ENCODE peak calls at places on chromosomes 13 and 19, in ten cellular contexts. J is left ventricle myocardium inferior; D is psoas muscle; B is naive thymus-derived CD4-positive, alpha-beta T cell; O is fibroblast of lung; N is A549; K is aorta; L is OCI-LY7; I is heart right ventricle; V is heart left ventricle. F is an unnamed sample. For H3K4me1, the result is how much of the 10 kb centered on the place peaks cover.

GRCh38 chr13:37074703-37075102 is 15.2 kb upstream of the SUPT20H start:
- DNase-seq in J (no peak), D (no peak), B (no peak), O (peak), N (peak), K (no peak), L (peak), I (no peak), V (no peak), F (no peak)

GRCh38 chr13:19818223-19818842 is 35.6 kb upstream of the PSPC1 start:
- DNase-seq in J (peak), D (peak), B (peak), O (no peak), N (peak), K (peak), L (peak), I (no peak), V (peak), F (peak)

GRCh38 chr19:10762656-10763055 is 44.8 kb downstream of the DNM2 start:
- DNase-seq in J (peak), D (no peak), B (no peak), O (no peak), N (peak), K (no peak), L (no peak), I (peak), V (peak), F (no peak)

GRCh38 chr13:93368705-93369104 is 142.1 kb downstream of the GPC6 start:
- DNase-seq in J (no peak), D (no peak), B (no peak), O (no peak), N (no peak), K (no peak), L (no peak), I (no peak), V (no peak), F (no peak)

GRCh38 chr19:4300589-4300988 is 1.6 kb downstream of the TMIGD2 start:
- DNase-seq in J (no peak), D (no peak), B (no peak), O (no peak), N (no peak), K (no peak), L (no peak), I (no peak), V (no peak), F (no peak)

GRCh38 chr13:99991013-99991805 is 9.6 kb downstream of the ZIC2 start:
- DNase-seq in J (no peak), D (no peak), B (no peak), O (no peak), N (no peak), K (no peak), L (no peak), I (no peak), V (no peak), F (no peak)

GRCh38 chr13:83557845-83558244 is 324.4 kb downstream of the SLITRK1 start:
- DNase-seq in J (no peak), D (no peak), B (no peak), O (no peak), N (no peak), K (no peak), L (no peak), I (no peak), V (no peak), F (no peak)

GRCh38 chr13:65756071-65756671 is 1474.0 kb downstream of the PCDH9 start:
- DNase-seq in J (no peak), D (no peak), B (no peak), O (no peak), N (no peak), K (no peak), L (no peak), I (no peak), V (no peak), F (no peak)

GRCh38 chr13:41668130-41668757 is 210.9 kb downstream of the RGCC start:
- DNase-seq in J (no peak), D (peak), B (no peak), O (peak), N (peak), K (peak), L (peak), I (peak), V (peak), F (peak)

GRCh38 chr13:83215627-83216026 is 666.6 kb downstream of the SLITRK1 start:
- DNase-seq in J (no peak), D (no peak), B (no peak), O (peak), N (no peak), K (no peak), L (no peak), I (no peak), V (no peak), F (no peak)

GRCh38 chr13:70668293-70668692 is 560.0 kb upstream of the KLHL1 start:
- DNase-seq in J (no peak), D (no peak), B (no peak), O (no peak), N (no peak), K (no peak), L (no peak), I (no peak), V (no peak), F (no peak)

GRCh38 chr19:58451358-58452101 is at the start of gene ZNF324B:
- DNase-seq in J (peak), D (peak), B (peak), O (peak), N (peak), K (peak), L (peak), I (peak), V (peak), F (peak)

GRCh38 chr13:24180743-24181384 is 20.3 kb downstream of the SPATA13 start:
- DNase-seq in J (no peak), D (no peak), B (no peak), O (peak), N (no peak), K (no peak), L (no peak), I (no peak), V (no peak), F (no peak)

GRCh38 chr19:39759457-39760184 is 19.0 kb upstream of the LEUTX start:
- DNase-seq in J (no peak), D (no peak), B (no peak), O (no peak), N (no peak), K (no peak), L (no peak), I (no peak), V (no peak), F (no peak)

GRCh38 chr19:2164020-2164988 is 571 bp downstream of the DOT1L start:
- DNase-seq in J (no peak), D (no peak), B (peak), O (no peak), N (no peak), K (no peak), L (peak), I (no peak), V (no peak), F (no peak)

GRCh38 chr13:107512551-107512950 is 702.8 kb downstream of the LIG4 start:
- DNase-seq in J (no peak), D (no peak), B (no peak), O (no peak), N (no peak), K (no peak), L (no peak), I (no peak), V (no peak), F (no peak)

GRCh38 chr13:33466262-33466661 is 180.7 kb upstream of the STARD13 start:
- DNase-seq in J (no peak), D (no peak), B (no peak), O (no peak), N (no peak), K (no peak), L (no peak), I (no peak), V (no peak), F (no peak)

GRCh38 chr19:38740252-38740592 is 4.1 kb downstream of the CAPN12 start:
- DNase-seq in J (no peak), D (no peak), B (no peak), O (no peak), N (no peak), K (peak), L (no peak), I (no peak), V (no peak), F (no peak)

GRCh38 chr13:20160346-20161274 is at the start of gene GJA3:
- DNase-seq in J (peak), D (no peak), B (peak), O (peak), N (peak), K (no peak), L (no peak), I (peak), V (peak), F (no peak)

GRCh38 chr19:15461694-15462093 is 2.6 kb downstream of the RASAL3 start:
- DNase-seq in J (no peak), D (no peak), B (no peak), O (no peak), N (no peak), K (no peak), L (no peak), I (no peak), V (no peak), F (no peak)

GRCh38 chr19:53503126-53503525 is 34.8 kb upstream of the ZNF331 start:
- DNase-seq in J (no peak), D (no peak), B (no peak), O (no peak), N (no peak), K (no peak), L (no peak), I (no peak), V (no peak), F (no peak)

GRCh38 chr13:108957369-108958012 is 328.1 kb downstream of the MYO16 start:
- DNase-seq in J (no peak), D (no peak), B (no peak), O (peak), N (peak), K (no peak), L (no peak), I (no peak), V (no peak), F (peak)

GRCh38 chr19:41428481-41428859 is 1.3 kb upstream of the B3GNT8 start:
- DNase-seq in J (no peak), D (no peak), B (no peak), O (no peak), N (no peak), K (no peak), L (no peak), I (no peak), V (no peak), F (no peak)

GRCh38 chr13:113762538-113762937 is 3.5 kb downstream of the TMEM255B start:
- DNase-seq in J (no peak), D (no peak), B (no peak), O (no peak), N (no peak), K (no peak), L (no peak), I (no peak), V (no peak), F (no peak)

GRCh38 chr19:2478324-2478755 is 2.4 kb downstream of the GADD45B start:
- DNase-seq in J (peak), D (peak), B (peak), O (peak), N (peak), K (peak), L (peak), I (peak), V (peak), F (peak)

GRCh38 chr19:2034729-2035589 is 16.1 kb downstream of the MKNK2 start:
- DNase-seq in J (no peak), D (peak), B (peak), O (peak), N (peak), K (peak), L (peak), I (no peak), V (peak), F (no peak)

GRCh38 chr19:48330012-48330681 is 4.8 kb downstream of the EMP3 start:
- DNase-seq in J (peak), D (peak), B (peak), O (no peak), N (no peak), K (peak), L (peak), I (peak), V (peak), F (peak)

GRCh38 chr19:2483084-2483483 is 7.2 kb downstream of the GADD45B start:
- DNase-seq in J (no peak), D (no peak), B (no peak), O (no peak), N (no peak), K (no peak), L (peak), I (no peak), V (no peak), F (no peak)

GRCh38 chr19:8423821-8424223 is 10.7 kb downstream of the MARCHF2 start:
- DNase-seq in J (peak), D (peak), B (no peak), O (peak), N (peak), K (peak), L (no peak), I (peak), V (peak), F (peak)

GRCh38 chr13:35804901-35805300 is 326.3 kb downstream of the DCLK1 start:
- DNase-seq in J (no peak), D (no peak), B (no peak), O (no peak), N (no peak), K (no peak), L (no peak), I (no peak), V (no peak), F (no peak)

GRCh38 chr19:39941615-39942507 is 7.4 kb upstream of the FCGBP start:
- DNase-seq in J (no peak), D (no peak), B (no peak), O (no peak), N (no peak), K (no peak), L (peak), I (peak), V (no peak), F (no peak)

GRCh38 chr13:95099541-95099940 is 201.7 kb downstream of the ABCC4 start:
- DNase-seq in J (no peak), D (no peak), B (no peak), O (peak), N (peak), K (no peak), L (no peak), I (no peak), V (no peak), F (no peak)

GRCh38 chr19:52923782-52924593 is 760 bp upstream of the ZNF888 start:
- DNase-seq in J (peak), D (peak), B (no peak), O (peak), N (no peak), K (peak), L (no peak), I (peak), V (peak), F (no peak)

GRCh38 chr13:113947321-113948033 is 26.4 kb downstream of the C13orf46 start:
- DNase-seq in J (peak), D (peak), B (no peak), O (peak), N (peak), K (peak), L (no peak), I (peak), V (peak), F (peak)

GRCh38 chr13:30726192-30726591 is 9.2 kb upstream of the ALOX5AP start:
- DNase-seq in J (no peak), D (no peak), B (no peak), O (no peak), N (no peak), K (no peak), L (no peak), I (no peak), V (no peak), F (no peak)

GRCh38 chr19:19464339-19465098 is 50.8 kb downstream of the TSSK6 start:
- DNase-seq in J (no peak), D (no peak), B (no peak), O (peak), N (no peak), K (no peak), L (no peak), I (no peak), V (no peak), F (no peak)
- H3K4me1 ChIP-seq in J (half or more), D (half or more), B (under half), O (under half), N (under half), K (under half), L (under half), I (half or more), V (half or more), F (under half)

GRCh38 chr19:722553-723101 is 13.9 kb downstream of the PALM start:
- DNase-seq in J (peak), D (peak), B (no peak), O (no peak), N (no peak), K (no peak), L (peak), I (peak), V (peak), F (no peak)
- H3K4me1 ChIP-seq in J (half or more), D (under half), B (under half), O (under half), N (under half), K (under half), L (under half), I (under half), V (under half), F (under half)

GRCh38 chr13:98563071-98563470 is 13.8 kb downstream of the STK24 start:
- DNase-seq in J (no peak), D (no peak), B (no peak), O (no peak), N (no peak), K (no peak), L (peak), I (no peak), V (no peak), F (no peak)
- H3K4me1 ChIP-seq in J (half or more), D (half or more), B (half or more), O (under half), N (under half), K (under half), L (half or more), I (half or more), V (half or more), F (under half)

DNA sequence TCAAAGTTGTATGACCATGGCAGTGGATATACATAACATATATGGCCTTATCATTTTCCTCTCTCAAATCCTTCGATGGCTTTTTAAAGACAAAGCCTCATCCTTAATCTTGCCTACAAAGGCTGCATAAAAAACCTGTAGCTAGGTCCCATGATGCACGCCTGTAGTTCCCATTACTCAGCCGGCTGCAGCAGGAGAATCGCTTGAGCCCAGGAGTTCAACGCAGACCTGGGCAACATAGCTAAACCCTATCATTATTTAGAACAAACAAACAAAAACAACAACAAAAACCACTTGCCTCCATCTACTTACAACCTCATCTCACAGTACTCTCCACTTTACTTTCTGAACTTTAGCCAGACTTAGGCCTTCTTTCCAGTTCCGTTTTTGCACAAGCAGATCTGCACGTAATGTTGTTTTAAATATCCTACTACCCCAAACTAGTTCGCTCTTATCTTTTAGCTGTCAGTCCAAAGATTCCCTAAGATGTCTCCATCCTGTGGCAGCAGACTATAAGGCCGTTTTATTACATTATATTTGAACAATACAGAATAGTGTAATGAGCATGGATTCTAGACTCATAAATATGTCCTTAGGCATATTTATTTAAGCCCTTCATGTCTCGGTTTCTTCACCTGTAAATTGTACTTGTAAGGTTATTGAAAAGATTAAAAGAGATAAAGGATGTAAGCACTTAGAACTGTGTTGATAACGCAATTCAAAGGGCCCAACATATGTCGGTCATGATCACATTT is 969 bp upstream of the POMP start:
- DNase-seq in J (no peak), D (no peak), B (no peak), O (peak), N (peak), K (no peak), L (peak), I (no peak), V (no peak), F (no peak)
- H3K4me1 ChIP-seq in J (half or more), D (under half), B (under half), O (under half), N (under half), K (under half), L (under half), I (half or more), V (under half), F (under half)

DNA sequence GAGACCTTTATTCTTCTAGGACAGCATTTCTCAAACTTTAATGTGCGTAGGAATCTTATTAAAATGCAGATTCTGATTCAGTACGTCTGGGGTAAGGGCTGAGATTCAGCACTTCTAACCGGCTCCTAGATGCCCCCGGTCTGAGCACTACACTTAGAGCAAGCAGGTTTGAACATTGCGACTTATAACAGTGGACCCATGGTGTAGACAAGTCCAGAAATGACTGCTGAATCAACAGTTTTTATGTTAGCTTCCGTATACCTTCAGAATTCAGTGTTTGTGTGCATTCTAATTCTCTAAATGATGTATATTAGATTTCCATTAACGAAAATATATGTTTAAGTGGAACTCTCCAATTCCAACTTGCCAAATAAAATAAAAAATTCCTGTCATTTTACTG is 17.5 kb upstream of the CPB2 start:
- DNase-seq in J (no peak), D (no peak), B (no peak), O (no peak), N (no peak), K (no peak), L (no peak), I (no peak), V (no peak), F (no peak)
- H3K4me1 ChIP-seq in J (under half), D (under half), B (under half), O (under half), N (under half), K (under half), L (under half), I (under half), V (under half), F (under half)

GRCh38 chr13:111175372-111175771 is 60.3 kb downstream of the ARHGEF7 start:
- DNase-seq in J (no peak), D (no peak), B (no peak), O (no peak), N (no peak), K (no peak), L (no peak), I (no peak), V (no peak), F (no peak)

GRCh38 chr13:111174377-111174776 is 59.3 kb downstream of the ARHGEF7 start:
- DNase-seq in J (no peak), D (no peak), B (no peak), O (no peak), N (no peak), K (no peak), L (no peak), I (no peak), V (no peak), F (no peak)

GRCh38 chr13:111176421-111176820 is 61.3 kb downstream of the ARHGEF7 start:
- DNase-seq in J (no peak), D (no peak), B (no peak), O (no peak), N (no peak), K (no peak), L (no peak), I (no peak), V (no peak), F (no peak)

GRCh38 chr13:111177081-111177711 is 62.1 kb downstream of the ARHGEF7 start:
- DNase-seq in J (peak), D (peak), B (peak), O (peak), N (no peak), K (peak), L (no peak), I (peak), V (peak), F (no peak)

DNA sequence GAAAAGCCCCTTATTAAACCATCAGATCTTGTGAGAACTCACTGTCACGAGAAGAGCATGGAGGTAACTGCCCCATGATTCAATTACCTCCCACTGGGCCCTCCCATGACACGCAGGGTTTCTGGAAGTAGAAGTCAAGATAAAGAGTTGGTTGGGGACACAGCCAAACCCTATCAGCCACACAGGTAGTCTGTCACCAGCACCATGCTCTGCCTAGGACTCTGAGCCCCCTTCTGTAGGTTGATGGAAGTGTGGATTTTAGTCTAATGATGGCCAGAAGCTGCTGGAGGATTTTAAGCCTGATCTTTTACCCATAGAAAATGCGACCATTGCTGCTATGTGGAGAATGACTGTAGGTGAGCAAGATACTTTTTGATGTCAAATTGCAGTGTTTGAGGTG is 60.8 kb downstream of the ARHGEF7 start:
- DNase-seq in J (no peak), D (no peak), B (no peak), O (no peak), N (no peak), K (no peak), L (no peak), I (no peak), V (no peak), F (no peak)
- H3K4me1 ChIP-seq in J (half or more), D (half or more), B (half or more), O (under half), N (under half), K (under half), L (under half), I (half or more), V (under half), F (under half)